ENCODE peak calls at places on chromosomes 4 and X, in nine cellular contexts. One of them, this sample, is unnamed.

GRCh38 chr4:53355919-53356521 is 9.8 kb downstream of the SCFD2 start:
- DNase-seq in upper lobe of left lung: no peak
- DNase-seq in tibial artery: no peak
- DNase-seq in heart right ventricle: no peak
- DNase-seq in fibroblast of lung: no peak
- DNase-seq in upper lobe of right lung: no peak
- DNase-seq in H9: no peak
- DNase-seq in A549: no peak
- DNase-seq in cardiac muscle cell: no peak
- DNase-seq in this sample: no peak

GRCh38 chrX:70720721-70721120 is 187.8 kb downstream of the TEX11 start:
- DNase-seq in upper lobe of left lung: no peak
- DNase-seq in tibial artery: no peak
- DNase-seq in heart right ventricle: no peak
- DNase-seq in fibroblast of lung: no peak
- DNase-seq in upper lobe of right lung: no peak
- DNase-seq in H9: no peak
- DNase-seq in A549: peak; percentile 5
- DNase-seq in cardiac muscle cell: no peak
- DNase-seq in this sample: no peak

GRCh38 chr4:149409186-149410056 is 406.2 kb downstream of the IQCM start:
- DNase-seq in upper lobe of left lung: no peak
- DNase-seq in tibial artery: peak; percentile 61
- DNase-seq in heart right ventricle: peak; percentile 68
- DNase-seq in fibroblast of lung: peak; percentile 95
- DNase-seq in upper lobe of right lung: no peak
- DNase-seq in H9: no peak
- DNase-seq in A549: peak; percentile 52
- DNase-seq in cardiac muscle cell: peak; percentile 84
- DNase-seq in this sample: peak; percentile 18

GRCh38 chr4:150525321-150525868 is 56.6 kb upstream of the MAB21L2 start:
- DNase-seq in upper lobe of left lung: no peak
- DNase-seq in tibial artery: no peak
- DNase-seq in heart right ventricle: no peak
- DNase-seq in fibroblast of lung: no peak
- DNase-seq in upper lobe of right lung: no peak
- DNase-seq in H9: no peak
- DNase-seq in A549: no peak
- DNase-seq in cardiac muscle cell: peak; percentile 16
- DNase-seq in this sample: no peak

GRCh38 chrX:50978920-50979660 is 68.6 kb downstream of the BMP15 start:
- DNase-seq in upper lobe of left lung: no peak
- DNase-seq in tibial artery: no peak
- DNase-seq in heart right ventricle: no peak
- DNase-seq in fibroblast of lung: peak; percentile 4
- DNase-seq in upper lobe of right lung: no peak
- DNase-seq in H9: peak; percentile 60
- DNase-seq in A549: no peak
- DNase-seq in cardiac muscle cell: no peak
- DNase-seq in this sample: no peak

GRCh38 chr4:955931-956381 is 17.4 kb downstream of the DGKQ start:
- DNase-seq in upper lobe of left lung: no peak
- DNase-seq in tibial artery: peak; percentile 43
- DNase-seq in heart right ventricle: no peak
- DNase-seq in fibroblast of lung: no peak
- DNase-seq in upper lobe of right lung: peak; percentile 57
- DNase-seq in H9: no peak
- DNase-seq in A549: no peak
- DNase-seq in cardiac muscle cell: no peak
- DNase-seq in this sample: no peak

GRCh38 chr4:129614581-129614980 is 518.6 kb downstream of the C4orf33 start:
- DNase-seq in upper lobe of left lung: no peak
- DNase-seq in tibial artery: no peak
- DNase-seq in heart right ventricle: no peak
- DNase-seq in fibroblast of lung: no peak
- DNase-seq in upper lobe of right lung: no peak
- DNase-seq in H9: no peak
- DNase-seq in A549: no peak
- DNase-seq in cardiac muscle cell: no peak
- DNase-seq in this sample: no peak

GRCh38 chr4:76017056-76017686 is 6.1 kb downstream of the CXCL10 start:
- DNase-seq in upper lobe of left lung: no peak
- DNase-seq in tibial artery: no peak
- DNase-seq in heart right ventricle: no peak
- DNase-seq in fibroblast of lung: no peak
- DNase-seq in upper lobe of right lung: no peak
- DNase-seq in H9: no peak
- DNase-seq in A549: no peak
- DNase-seq in cardiac muscle cell: no peak
- DNase-seq in this sample: no peak

GRCh38 chr4:117783716-117784115 is 250.6 kb upstream of the NDST3 start:
- DNase-seq in upper lobe of left lung: no peak
- DNase-seq in tibial artery: no peak
- DNase-seq in heart right ventricle: no peak
- DNase-seq in fibroblast of lung: peak; percentile 71
- DNase-seq in upper lobe of right lung: no peak
- DNase-seq in H9: no peak
- DNase-seq in A549: no peak
- DNase-seq in cardiac muscle cell: no peak
- DNase-seq in this sample: no peak

GRCh38 chr4:78222575-78223186 is 165.6 kb downstream of the FRAS1 start:
- DNase-seq in upper lobe of left lung: no peak
- DNase-seq in tibial artery: no peak
- DNase-seq in heart right ventricle: no peak
- DNase-seq in fibroblast of lung: no peak
- DNase-seq in upper lobe of right lung: no peak
- DNase-seq in H9: peak; percentile 36
- DNase-seq in A549: no peak
- DNase-seq in cardiac muscle cell: no peak
- DNase-seq in this sample: no peak

GRCh38 chr4:109041463-109041862 is 261.0 kb downstream of the COL25A1 start:
- DNase-seq in upper lobe of left lung: no peak
- DNase-seq in tibial artery: no peak
- DNase-seq in heart right ventricle: no peak
- DNase-seq in fibroblast of lung: peak; percentile 84
- DNase-seq in upper lobe of right lung: no peak
- DNase-seq in H9: no peak
- DNase-seq in A549: no peak
- DNase-seq in cardiac muscle cell: peak; percentile 29
- DNase-seq in this sample: no peak

GRCh38 chr4:13302876-13303275 is 181.3 kb downstream of the RAB28 start:
- DNase-seq in upper lobe of left lung: no peak
- DNase-seq in tibial artery: no peak
- DNase-seq in heart right ventricle: no peak
- DNase-seq in fibroblast of lung: no peak
- DNase-seq in upper lobe of right lung: no peak
- DNase-seq in H9: no peak
- DNase-seq in A549: no peak
- DNase-seq in cardiac muscle cell: no peak
- DNase-seq in this sample: no peak

GRCh38 chr4:143335979-143336827 is 473 bp upstream of the GAB1 start:
- DNase-seq in upper lobe of left lung: peak; percentile 91
- DNase-seq in tibial artery: peak; percentile 95
- DNase-seq in heart right ventricle: peak; percentile 91
- DNase-seq in fibroblast of lung: peak; percentile 90
- DNase-seq in upper lobe of right lung: peak; percentile 96
- DNase-seq in H9: peak; percentile 95
- DNase-seq in A549: peak; percentile 80
- DNase-seq in cardiac muscle cell: peak; percentile 96
- DNase-seq in this sample: no peak

GRCh38 chrX:102739642-102740041 is 19.1 kb downstream of the GPRASP3 start:
- DNase-seq in upper lobe of left lung: no peak
- DNase-seq in tibial artery: no peak
- DNase-seq in heart right ventricle: no peak
- DNase-seq in fibroblast of lung: peak; percentile 15
- DNase-seq in upper lobe of right lung: no peak
- DNase-seq in H9: no peak
- DNase-seq in A549: no peak
- DNase-seq in cardiac muscle cell: peak; percentile 21
- DNase-seq in this sample: no peak

GRCh38 chr4:185797018-185797417 is 15.0 kb downstream of the SORBS2 start:
- DNase-seq in upper lobe of left lung: no peak
- DNase-seq in tibial artery: no peak
- DNase-seq in heart right ventricle: peak; percentile 40
- DNase-seq in fibroblast of lung: no peak
- DNase-seq in upper lobe of right lung: no peak
- DNase-seq in H9: no peak
- DNase-seq in A549: no peak
- DNase-seq in cardiac muscle cell: no peak
- DNase-seq in this sample: no peak
- H3K27ac ChIP-seq in upper lobe of left lung: no peak overlapping the region
- H3K27ac ChIP-seq in tibial artery: peak overlapping the region; percentile 41
- H3K27ac ChIP-seq in heart right ventricle: peak overlapping the region; percentile 8
- H3K27ac ChIP-seq in fibroblast of lung: no peak overlapping the region
- H3K27ac ChIP-seq in upper lobe of right lung: no peak overlapping the region
- H3K27ac ChIP-seq in H9: no peak overlapping the region
- H3K27ac ChIP-seq in A549: no peak overlapping the region
- H3K27ac ChIP-seq in cardiac muscle cell: peak overlapping the region; percentile 70
- H3K27ac ChIP-seq in this sample: no peak overlapping the region

DNA sequence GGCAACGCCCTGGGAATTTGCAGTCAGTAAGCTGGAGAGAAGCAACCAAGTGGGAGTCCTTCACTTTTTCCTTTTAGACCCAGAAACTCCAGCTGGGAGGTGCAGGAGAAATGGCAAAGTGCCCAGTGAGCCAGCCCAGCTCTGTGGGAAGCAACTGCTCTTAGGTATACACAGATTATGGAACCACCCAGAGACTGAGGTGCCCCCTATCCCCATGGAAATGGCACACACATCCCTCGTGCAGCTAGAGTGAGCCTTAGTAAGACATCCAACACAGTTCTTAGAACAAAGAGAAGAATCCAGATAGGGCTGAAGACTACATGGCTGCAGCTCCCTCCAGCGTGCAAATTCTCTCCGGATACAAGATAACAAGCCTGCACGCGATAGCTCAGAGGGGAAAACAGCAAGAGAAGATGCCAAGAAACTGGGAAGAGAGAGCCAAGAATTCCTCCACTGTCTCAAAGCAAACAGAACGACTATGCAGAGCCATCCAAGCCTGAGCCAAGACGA is 26.6 kb upstream of the IRAK1 start:
- DNase-seq in upper lobe of left lung: no peak
- DNase-seq in tibial artery: no peak
- DNase-seq in heart right ventricle: peak; percentile 43
- DNase-seq in fibroblast of lung: peak; percentile 87
- DNase-seq in upper lobe of right lung: no peak
- DNase-seq in H9: no peak
- DNase-seq in A549: peak; percentile 78
- DNase-seq in cardiac muscle cell: peak; percentile 94
- DNase-seq in this sample: no peak
- H3K27ac ChIP-seq in upper lobe of left lung: no peak overlapping the region
- H3K27ac ChIP-seq in tibial artery: peak overlapping the region; percentile 53
- H3K27ac ChIP-seq in heart right ventricle: no peak overlapping the region
- H3K27ac ChIP-seq in fibroblast of lung: peak overlapping the region; percentile 48
- H3K27ac ChIP-seq in upper lobe of right lung: peak overlapping the region; percentile 42
- H3K27ac ChIP-seq in H9: no peak overlapping the region
- H3K27ac ChIP-seq in A549: peak overlapping the region; percentile 85
- H3K27ac ChIP-seq in cardiac muscle cell: peak overlapping the region; percentile 72
- H3K27ac ChIP-seq in this sample: no peak overlapping the region

GRCh38 chrX:107724653-107725052 is 50.9 kb downstream of the TSC22D3 start:
- DNase-seq in upper lobe of left lung: no peak
- DNase-seq in tibial artery: no peak
- DNase-seq in heart right ventricle: no peak
- DNase-seq in fibroblast of lung: no peak
- DNase-seq in upper lobe of right lung: no peak
- DNase-seq in H9: no peak
- DNase-seq in A549: no peak
- DNase-seq in cardiac muscle cell: no peak
- DNase-seq in this sample: no peak
- H3K27ac ChIP-seq in upper lobe of left lung: no peak overlapping the region
- H3K27ac ChIP-seq in tibial artery: no peak overlapping the region
- H3K27ac ChIP-seq in heart right ventricle: no peak overlapping the region
- H3K27ac ChIP-seq in fibroblast of lung: no peak overlapping the region
- H3K27ac ChIP-seq in upper lobe of right lung: no peak overlapping the region
- H3K27ac ChIP-seq in H9: no peak overlapping the region
- H3K27ac ChIP-seq in A549: peak overlapping the region; percentile 77
- H3K27ac ChIP-seq in cardiac muscle cell: peak overlapping the region; percentile 31
- H3K27ac ChIP-seq in this sample: no peak overlapping the region

DNA sequence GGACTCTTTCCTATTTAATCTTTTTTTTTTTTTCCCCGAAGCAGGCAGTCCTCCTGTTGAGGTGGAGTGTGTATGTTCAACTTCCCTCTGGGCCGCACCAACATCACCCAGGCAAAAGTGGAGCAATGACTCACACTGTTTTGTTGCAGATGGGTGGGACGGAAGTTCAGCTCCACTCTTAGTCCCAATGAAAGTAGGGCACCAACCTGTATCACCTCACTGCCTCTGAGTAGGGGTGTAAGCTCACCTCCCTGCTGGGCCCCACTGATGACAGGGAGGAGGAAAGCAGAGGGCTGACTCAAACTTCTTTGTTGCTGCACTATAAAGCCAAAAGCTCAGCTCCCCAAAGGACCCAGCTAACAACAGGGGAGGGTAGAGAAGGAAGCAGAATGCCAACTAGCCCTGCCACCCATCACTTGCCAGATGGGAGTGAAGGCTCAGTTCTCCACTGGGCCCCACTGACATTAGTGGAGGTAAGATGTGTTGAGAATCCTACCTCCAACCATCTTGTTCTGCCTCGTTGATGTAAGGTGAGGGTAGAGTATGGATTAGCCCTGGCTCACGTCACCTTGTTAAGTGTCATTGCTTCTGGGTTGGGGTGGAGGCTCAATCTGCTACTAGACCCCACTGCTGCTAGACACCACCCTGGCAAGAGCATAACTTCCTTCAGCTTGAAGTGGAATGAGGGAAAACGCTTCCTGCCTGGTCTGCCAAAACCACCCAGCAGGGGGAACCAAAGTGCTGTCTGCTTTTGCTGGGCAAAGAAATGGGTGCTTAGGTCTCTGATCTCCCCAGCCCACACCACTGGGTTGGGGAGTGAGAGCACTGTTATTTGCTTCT is 14.1 kb downstream of the RPS6KA3 start:
- DNase-seq in upper lobe of left lung: peak; percentile 69
- DNase-seq in tibial artery: peak; percentile 64
- DNase-seq in heart right ventricle: peak; percentile 30
- DNase-seq in fibroblast of lung: peak; percentile 24
- DNase-seq in upper lobe of right lung: peak; percentile 67
- DNase-seq in H9: peak; percentile 55
- DNase-seq in A549: peak; percentile 65
- DNase-seq in cardiac muscle cell: peak; percentile 61
- DNase-seq in this sample: no peak
- H3K27ac ChIP-seq in upper lobe of left lung: no peak overlapping the region
- H3K27ac ChIP-seq in tibial artery: no peak overlapping the region
- H3K27ac ChIP-seq in heart right ventricle: no peak overlapping the region
- H3K27ac ChIP-seq in fibroblast of lung: no peak overlapping the region
- H3K27ac ChIP-seq in upper lobe of right lung: no peak overlapping the region
- H3K27ac ChIP-seq in H9: no peak overlapping the region
- H3K27ac ChIP-seq in A549: peak overlapping the region; percentile 74
- H3K27ac ChIP-seq in cardiac muscle cell: no peak overlapping the region
- H3K27ac ChIP-seq in this sample: no peak overlapping the region